ENCODE peak calls at places on chromosomes 12 and 14, in six cellular contexts. C is fibroblast of the aortic adventitia, Y is AG04450, S is pancreas, V is mucosa of descending colon, A is body of pancreas. E is an unnamed sample.

GRCh38 chr14:37819155-37820015 is 224.0 kb downstream of the TTC6 start:
- DNase-seq in C (no peak), A (no peak), Y (no peak), S (no peak), V (no peak), E (no peak)

GRCh38 chr14:43438056-43438455 is 1069.0 kb downstream of the FSCB start:
- DNase-seq in S (no peak), V (no peak), A (no peak), Y (no peak), C (no peak), E (no peak)

GRCh38 chr12:50174971-50175715 is 8.0 kb upstream of the CERS5 start:
- DNase-seq in A (no peak), V (no peak), C (peak; percentile 94), S (no peak), Y (peak; percentile 67), E (peak; percentile 60)

GRCh38 chr12:96500686-96501085 is 11.3 kb downstream of the CFAP54 start:
- DNase-seq in C (peak; percentile 68), A (no peak), V (no peak), Y (no peak), S (no peak), E (peak; percentile 33)

GRCh38 chr12:26496170-26496569 is 300.8 kb downstream of the SSPN start:
- DNase-seq in Y (no peak), A (no peak), C (peak; percentile 35), S (no peak), V (no peak), E (no peak)

GRCh38 chr12:61422786-61423185 is 837.4 kb upstream of the USP15 start:
- DNase-seq in S (no peak), C (no peak), V (no peak), Y (no peak), A (no peak), E (no peak)

GRCh38 chr12:78864483-78865296 is at the start of gene SYT1:
- DNase-seq in A (peak; percentile 36), Y (peak; percentile 65), S (peak; percentile 12), V (peak; percentile 50), C (peak; percentile 87), E (peak; percentile 8)

GRCh38 chr14:91466192-91466591 is 43.9 kb downstream of the PPP4R3A start:
- DNase-seq in C (no peak), A (no peak), V (no peak), Y (no peak), S (no peak), E (no peak)

GRCh38 chr14:93929657-93930056 is 2.5 kb downstream of the FAM181A start:
- DNase-seq in C (no peak), S (no peak), V (no peak), Y (no peak), A (no peak), E (no peak)

GRCh38 chr12:13044859-13045384 is 741 bp downstream of the FAM234B start:
- DNase-seq in A (no peak), V (no peak), C (peak; percentile 22), S (no peak), Y (no peak), E (no peak)

GRCh38 chr12:106248849-106249371 is 1.1 kb upstream of the CKAP4 start:
- DNase-seq in V (no peak), S (no peak), C (peak; percentile 52), A (no peak), Y (no peak), E (peak; percentile 57)

GRCh38 chr14:102588821-102589220 is 3.6 kb upstream of the RCOR1 start:
- DNase-seq in S (no peak), V (no peak), Y (no peak), A (no peak), C (no peak), E (no peak)

DNA sequence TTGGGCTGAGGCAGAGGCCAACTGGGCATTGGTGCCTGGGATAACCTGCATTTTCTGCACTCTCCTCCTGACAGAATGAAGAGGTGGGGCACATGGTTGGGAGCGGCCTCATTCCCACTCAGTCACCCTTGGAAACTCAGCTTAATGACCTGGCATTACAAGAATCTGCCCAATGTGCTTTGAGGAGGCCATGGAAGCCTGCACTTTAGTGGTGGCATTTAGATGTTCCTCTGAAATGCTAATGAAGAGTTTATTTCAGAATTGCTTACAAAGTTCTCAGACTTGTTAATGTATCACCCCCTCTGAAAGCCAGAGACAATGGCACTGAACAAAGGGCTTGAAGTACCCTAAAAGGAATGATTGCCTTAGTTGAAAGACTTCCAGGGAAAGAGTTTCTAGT is 71.4 kb upstream of the PARP11 start:
- DNase-seq in C (no peak), Y (no peak), A (no peak), V (no peak), S (no peak), E (no peak)
- H3K4me3 ChIP-seq in C (no peak overlapping the region), Y (no peak overlapping the region), A (no peak overlapping the region), V (no peak overlapping the region), S (no peak overlapping the region), E (no peak overlapping the region)

GRCh38 chr12:30461011-30461670 is 234.5 kb downstream of the IPO8 start:
- DNase-seq in Y (no peak), A (no peak), C (peak; percentile 4), V (no peak), S (no peak), E (no peak)

GRCh38 chr12:30462249-30462648 is 233.4 kb downstream of the IPO8 start:
- DNase-seq in C (no peak), V (no peak), Y (no peak), A (no peak), S (no peak), E (no peak)

GRCh38 chr12:30458453-30458852 is 237.2 kb downstream of the IPO8 start:
- DNase-seq in C (no peak), Y (no peak), S (no peak), A (no peak), V (no peak), E (no peak)

GRCh38 chr12:30463636-30464035 is 232.0 kb downstream of the IPO8 start:
- DNase-seq in V (no peak), A (no peak), S (no peak), C (no peak), Y (no peak), E (no peak)

GRCh38 chr12:30457621-30458289 is 237.9 kb downstream of the IPO8 start:
- DNase-seq in Y (peak; percentile 26), S (no peak), A (no peak), C (peak; percentile 82), V (no peak), E (no peak)
- TF ChIP-seq CTCF in Y (peak; percentile 43), S (no peak), A (no peak), C (peak; percentile 48), V (no peak), E (no peak)

GRCh38 chr12:108712164-108712924 is 19.0 kb downstream of the CORO1C start:
- DNase-seq in C (no peak), S (no peak), A (no peak), V (no peak), Y (no peak), E (peak; percentile 31)

GRCh38 chr12:108713471-108713870 is 17.8 kb downstream of the CORO1C start:
- DNase-seq in V (no peak), C (no peak), A (no peak), S (no peak), Y (no peak), E (no peak)

GRCh38 chr12:108712925-108713203 is 18.5 kb downstream of the CORO1C start:
- DNase-seq in C (no peak), V (no peak), A (no peak), S (no peak), Y (no peak), E (no peak)

GRCh38 chr12:108717243-108717642 is 14.1 kb downstream of the CORO1C start:
- DNase-seq in S (no peak), V (no peak), A (no peak), C (no peak), Y (no peak), E (no peak)

GRCh38 chr12:108714866-108715265 is 16.5 kb downstream of the CORO1C start:
- DNase-seq in S (no peak), Y (no peak), V (no peak), C (no peak), A (no peak), E (no peak)
- H3K4me3 ChIP-seq in S (no peak overlapping the region), Y (no peak overlapping the region), V (no peak overlapping the region), C (no peak overlapping the region), A (no peak overlapping the region), E (no peak overlapping the region)

DNA sequence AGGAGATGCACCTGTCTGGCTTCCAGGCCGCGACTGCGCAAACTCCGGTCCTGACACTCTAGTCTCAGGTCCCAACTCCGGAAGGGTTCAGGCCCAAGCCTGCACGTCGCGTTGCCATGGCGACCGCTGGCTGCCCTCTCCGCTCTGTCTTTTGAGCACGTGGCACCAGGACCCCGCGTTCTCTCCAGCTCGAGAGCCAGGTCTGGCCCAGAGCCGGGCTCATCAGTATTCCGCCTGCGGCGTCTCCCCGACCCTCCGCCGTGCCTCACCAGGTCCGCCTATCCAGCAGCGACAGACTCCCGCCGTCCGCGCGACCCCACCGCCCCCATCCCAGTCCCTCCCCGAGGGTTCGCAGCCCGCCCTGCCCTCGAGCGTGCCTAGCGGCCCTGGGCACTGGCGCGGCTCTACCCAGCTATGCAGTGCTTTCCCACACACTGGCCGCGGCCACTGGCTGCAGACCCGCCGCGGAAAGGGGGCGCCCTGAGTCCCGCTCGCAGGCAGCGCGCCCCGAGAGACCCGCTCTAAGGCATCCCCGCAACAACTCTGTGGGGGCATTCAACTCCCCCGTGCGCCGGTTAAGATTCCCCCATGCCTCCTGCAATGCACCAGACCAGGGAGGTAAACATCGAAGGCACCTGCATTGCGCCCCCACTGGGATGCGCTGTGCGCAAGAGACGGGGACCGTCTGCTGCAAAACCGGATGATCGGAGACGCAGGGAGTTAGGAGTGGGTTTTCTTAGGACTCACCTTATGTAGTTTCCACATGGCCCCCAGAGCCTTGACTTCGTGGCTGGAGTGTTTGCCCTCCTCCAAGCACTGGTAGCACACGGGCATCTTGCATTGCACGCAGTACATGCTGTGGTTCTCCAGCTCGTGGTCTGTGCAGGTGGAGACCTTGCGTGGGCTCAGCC is 1.3 kb downstream of the TRIM9 start:
- DNase-seq in V (peak; percentile 56), A (peak; percentile 38), Y (no peak), C (no peak), S (peak; percentile 14), E (peak; percentile 55)
- TF ChIP-seq CTCF in V (no peak), A (no peak), Y (no peak), C (no peak), S (no peak), E (peak; percentile 55)

DNA sequence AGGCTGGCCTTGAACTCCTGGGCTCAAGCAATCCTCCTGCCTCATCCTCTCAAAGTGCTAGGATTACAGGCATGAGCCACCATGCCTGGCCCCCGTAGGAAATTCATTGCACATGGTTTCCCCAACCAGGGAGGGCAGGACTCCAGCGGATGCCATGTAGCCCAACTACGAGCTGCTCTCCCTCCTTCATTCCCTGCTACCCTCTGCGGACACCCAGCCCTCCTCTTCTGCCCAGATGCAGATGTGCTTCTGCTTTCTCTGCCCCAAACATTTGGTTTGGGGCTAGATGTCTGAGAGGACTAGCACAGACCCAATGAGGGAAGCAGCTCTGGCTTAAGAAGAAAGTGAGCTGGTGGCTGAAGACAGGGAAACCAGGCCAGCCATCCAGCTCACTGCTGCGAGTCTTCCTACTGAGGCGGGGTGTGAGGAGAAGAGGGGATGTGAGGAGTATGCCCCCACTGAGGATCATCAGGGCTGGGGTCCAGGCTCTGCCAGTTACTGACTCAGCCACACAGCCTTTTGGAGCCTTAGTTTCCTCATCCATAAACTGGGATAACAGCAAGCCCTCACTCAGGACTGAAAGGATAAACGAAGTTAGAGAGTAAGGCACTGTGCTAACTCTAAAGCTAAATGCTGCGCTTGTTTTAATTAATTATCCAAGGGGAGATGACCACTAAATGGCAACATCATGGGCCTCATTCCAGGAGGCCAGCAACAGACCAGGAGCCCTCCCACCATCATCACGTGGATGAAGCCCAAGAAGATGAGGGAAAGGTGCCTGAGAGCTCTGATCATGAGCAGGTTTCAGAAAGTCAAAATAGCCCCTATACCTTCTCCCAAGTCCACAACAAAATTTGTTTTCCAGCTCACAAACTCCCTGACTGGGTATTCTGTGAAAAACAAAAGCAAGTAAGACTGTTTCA is 10.9 kb downstream of the CTDSP2 start:
- DNase-seq in A (no peak), V (no peak), Y (no peak), S (no peak), C (no peak), E (no peak)
- H3K4me3 ChIP-seq in A (no peak overlapping the region), V (no peak overlapping the region), Y (peak overlapping the region; percentile 41), S (no peak overlapping the region), C (peak overlapping the region; percentile 49), E (peak overlapping the region; percentile 23)

E was measured in GM12865.